ENCODE peak calls at places on chromosomes 12 and 14, in five cellular contexts. I, N, D, O and R are unnamed samples.

GRCh38 chr12:25087596-25087995 is 107.4 kb downstream of the DNAI7 start:
- DNase-seq in N (no peak), O (no peak), D (no peak), I (no peak), R (no peak)

GRCh38 chr14:41609704-41610183 is 3.1 kb downstream of the LRFN5 start:
- DNase-seq in I (no peak), D (peak; percentile 83), N (peak; percentile 70), O (no peak), R (no peak)

GRCh38 chr14:32363761-32364160 is 34.7 kb downstream of the AKAP6 start:
- DNase-seq in O (no peak), I (no peak), N (no peak), D (no peak), R (no peak)

GRCh38 chr12:91813701-91814100 is 331.9 kb downstream of the BTG1 start:
- DNase-seq in I (no peak), N (no peak), O (no peak), D (no peak), R (no peak)

GRCh38 chr14:55146425-55146824 is 17.4 kb downstream of the LGALS3 start:
- DNase-seq in I (no peak), O (no peak), D (no peak), N (no peak), R (no peak)

GRCh38 chr12:75478395-75478794 is 2.2 kb upstream of the GLIPR1 start:
- DNase-seq in D (no peak), O (peak; percentile 86), I (no peak), N (peak; percentile 46), R (peak; percentile 51)

GRCh38 chr12:52210186-52210924 is 18.5 kb upstream of the KRT80 start:
- DNase-seq in O (no peak), I (no peak), N (no peak), D (peak; percentile 83), R (no peak)

GRCh38 chr14:95519699-95520098 is 3.2 kb upstream of the SYNE3 start:
- DNase-seq in N (peak; percentile 81), I (peak; percentile 56), O (peak; percentile 61), D (peak; percentile 90), R (peak; percentile 92)

GRCh38 chr12:112013601-112014402 is 576 bp downstream of the ERP29 start:
- DNase-seq in N (peak; percentile 76), I (peak; percentile 74), O (peak; percentile 61), D (peak; percentile 72), R (peak; percentile 86)

GRCh38 chr14:103830511-103831270 is 16.7 kb downstream of the PPP1R13B start:
- DNase-seq in O (no peak), I (no peak), N (no peak), D (no peak), R (no peak)

GRCh38 chr12:240566-240965 is 22.1 kb downstream of the SLC6A13 start:
- DNase-seq in D (no peak), N (no peak), O (no peak), I (no peak), R (no peak)

GRCh38 chr14:61107148-61107641 is 126.2 kb downstream of the SLC38A6 start:
- DNase-seq in N (no peak), D (no peak), I (no peak), O (no peak), R (no peak)

GRCh38 chr14:91899213-91899612 is 31.9 kb upstream of the TC2N start:
- DNase-seq in I (no peak), D (no peak), N (no peak), O (peak; percentile 17), R (no peak)

GRCh38 chr12:96948782-96949181 is 41.7 kb downstream of the NEDD1 start:
- DNase-seq in D (no peak), O (no peak), N (no peak), I (no peak), R (no peak)

GRCh38 chr12:14589169-14590004 is 21.7 kb upstream of the PLBD1 start:
- DNase-seq in I (no peak), N (no peak), D (no peak), O (no peak), R (no peak)

GRCh38 chr14:104316723-104317499 is 178.5 kb downstream of the KIF26A start:
- DNase-seq in I (no peak), N (no peak), O (no peak), D (no peak), R (no peak)

GRCh38 chr14:67420102-67420739 is 8.3 kb upstream of the PLEK2 start:
- DNase-seq in O (peak; percentile 6), D (no peak), I (no peak), N (no peak), R (peak; percentile 39)

GRCh38 chr14:101986953-101987352 is 22.6 kb downstream of the DYNC1H1 start:
- DNase-seq in D (no peak), N (no peak), I (no peak), O (no peak), R (no peak)

GRCh38 chr14:101982621-101983020 is 18.2 kb downstream of the DYNC1H1 start:
- DNase-seq in D (no peak), N (peak; percentile 22), I (no peak), O (no peak), R (no peak)

GRCh38 chr14:101980700-101981099 is 16.3 kb downstream of the DYNC1H1 start:
- DNase-seq in I (peak; percentile 73), N (peak; percentile 98), O (no peak), D (peak; percentile 90), R (no peak)

GRCh38 chr14:101988377-101988776 is 24.0 kb downstream of the DYNC1H1 start:
- DNase-seq in I (no peak), D (no peak), O (no peak), N (no peak), R (no peak)

DNA sequence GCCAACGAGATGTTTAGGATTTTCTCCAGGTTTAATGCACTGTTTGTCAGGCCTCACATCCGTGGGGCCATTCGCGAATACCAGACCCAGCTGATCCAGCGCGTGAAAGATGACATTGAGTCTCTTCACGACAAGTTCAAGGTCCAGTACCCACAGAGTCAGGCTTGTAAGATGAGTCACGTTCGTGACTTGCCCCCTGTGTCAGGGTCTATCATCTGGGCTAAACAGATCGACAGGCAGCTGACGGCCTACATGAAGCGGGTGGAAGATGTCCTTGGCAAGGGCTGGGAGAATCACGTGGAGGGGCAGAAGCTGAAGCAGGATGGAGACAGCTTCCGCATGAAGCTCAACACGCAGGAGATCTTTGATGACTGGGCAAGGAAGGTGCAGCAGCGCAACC is 21.6 kb downstream of the DYNC1H1 start:
- DNase-seq in N (no peak), O (no peak), I (no peak), D (peak; percentile 49), R (no peak)
- H3K4me3 ChIP-seq in N (no peak overlapping the region), O (no peak overlapping the region), I (no peak overlapping the region), D (no peak overlapping the region), R (no peak overlapping the region)

GRCh38 chr12:55717397-55718007 is 1.7 kb downstream of the BLOC1S1 start:
- DNase-seq in I (no peak), N (peak; percentile 74), D (no peak), O (no peak), R (no peak)

GRCh38 chr12:55716582-55717396 is 943 bp downstream of the BLOC1S1 start:
- DNase-seq in I (no peak), O (no peak), D (no peak), N (no peak), R (no peak)

GRCh38 chr12:55715833-55716581 is at the start of gene BLOC1S1:
- DNase-seq in O (peak; percentile 89), D (peak; percentile 96), N (peak; percentile 96), I (peak; percentile 94), R (peak; percentile 93)

GRCh38 chr12:55713721-55714120 is 2.1 kb upstream of the BLOC1S1 start:
- DNase-seq in N (peak; percentile 66), O (no peak), D (no peak), I (no peak), R (no peak)

DNA sequence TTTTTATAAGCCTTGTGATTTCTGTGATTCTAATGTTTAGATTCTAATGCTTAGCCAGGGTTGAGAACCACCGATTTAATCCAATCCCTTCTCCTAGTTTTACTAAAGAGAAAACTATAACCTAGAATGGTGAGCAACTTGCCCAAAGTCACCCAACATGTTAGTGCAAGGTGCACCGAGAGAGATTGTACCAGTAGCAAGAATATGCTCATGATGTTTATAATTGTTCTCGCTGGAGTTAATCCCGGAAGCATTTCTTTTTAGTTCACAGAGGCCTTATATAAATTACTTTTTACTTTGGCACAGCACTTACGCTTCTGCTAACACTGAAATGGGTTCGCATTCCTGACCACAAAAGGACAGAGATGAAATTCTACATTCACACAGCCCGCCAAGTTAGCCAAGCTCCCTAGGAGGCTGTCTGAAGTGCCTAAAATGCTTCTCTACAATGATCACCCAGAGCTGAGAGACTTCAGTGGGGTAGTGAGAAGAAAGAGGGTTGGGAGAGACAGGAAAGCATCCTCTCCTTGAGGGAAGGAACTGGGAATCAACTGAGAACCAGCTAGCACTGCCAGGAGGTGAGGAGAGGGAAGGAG is 579 bp upstream of the BLOC1S1 start:
- DNase-seq in O (no peak), D (no peak), I (no peak), N (no peak), R (no peak)
- H3K4me3 ChIP-seq in O (peak overlapping the region; percentile 98), D (no peak overlapping the region), I (peak overlapping the region; percentile 94), N (peak overlapping the region; percentile 63), R (peak overlapping the region; percentile 80)

GRCh38 chr12:102501773-102502172 is 21.4 kb upstream of the IGF1 start:
- DNase-seq in I (no peak), D (no peak), O (no peak), N (no peak), R (no peak)
- H3K4me3 ChIP-seq in I (no peak overlapping the region), D (no peak overlapping the region), O (no peak overlapping the region), N (no peak overlapping the region), R (no peak overlapping the region)

GRCh38 chr12:114779647-114780046 is 95.7 kb upstream of the TBX3 start:
- DNase-seq in O (no peak), D (no peak), I (no peak), N (no peak), R (no peak)

GRCh38 chr12:114783176-114783575 is 99.2 kb upstream of the TBX3 start:
- DNase-seq in D (no peak), N (no peak), I (no peak), O (no peak), R (no peak)

GRCh38 chr12:114777052-114777451 is 93.1 kb upstream of the TBX3 start:
- DNase-seq in D (no peak), O (no peak), N (peak; percentile 72), I (no peak), R (no peak)

GRCh38 chr12:114780746-114781399 is 96.9 kb upstream of the TBX3 start:
- DNase-seq in N (no peak), D (no peak), O (no peak), I (no peak), R (no peak)

DNA sequence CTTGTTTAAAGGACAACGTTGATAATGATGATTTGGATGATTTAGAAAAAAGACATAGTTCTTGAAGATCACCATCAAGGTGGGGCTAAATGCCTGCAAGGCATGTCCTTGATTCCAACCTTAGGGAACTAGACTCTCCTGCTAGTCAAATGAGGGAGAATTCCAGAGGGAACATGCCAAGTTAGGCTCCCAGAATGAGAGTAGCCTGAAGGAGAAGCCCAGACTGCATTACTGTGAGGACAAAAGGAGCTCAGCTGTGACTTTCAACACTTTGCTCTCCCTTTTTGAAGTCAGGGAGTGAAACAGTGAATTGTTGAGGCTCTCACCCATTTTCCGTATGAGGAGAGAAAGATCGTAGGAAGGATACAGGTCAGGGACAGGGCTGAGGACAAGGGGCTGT is 95.2 kb upstream of the TBX3 start:
- DNase-seq in I (no peak), D (no peak), N (no peak), O (no peak), R (no peak)
- H3K4me3 ChIP-seq in I (no peak overlapping the region), D (no peak overlapping the region), N (no peak overlapping the region), O (no peak overlapping the region), R (no peak overlapping the region)